ENCODE peak calls at places on chromosomes 13 and 19, in four cellular contexts. G is fibroblast of pulmonary artery, B is IMR-90, L is pons. R is an unnamed sample.

GRCh38 chr19:49687566-49688316 is 1.7 kb upstream of the ADM5 start:
- DNase-seq in L (no peak), G (peak), B (no peak), R (no peak)

GRCh38 chr13:56864451-56864850 is 276.3 kb upstream of the PRR20A start:
- DNase-seq in L (no peak), G (peak), B (no peak), R (no peak)

GRCh38 chr19:34867631-34868030 is 59.1 kb upstream of the ZNF30 start:
- DNase-seq in B (no peak), G (no peak), L (no peak), R (no peak)

GRCh38 chr19:35592226-35592625 is 6.3 kb downstream of the PMIS2 start:
- DNase-seq in G (peak), B (peak), L (peak), R (peak)

GRCh38 chr13:73273737-73274136 is 214.9 kb downstream of the KLF5 start:
- DNase-seq in G (peak), L (no peak), B (peak), R (peak)

GRCh38 chr19:18117692-18118378 is 20.3 kb downstream of the MAST3 start:
- DNase-seq in G (peak), L (peak), B (peak), R (peak)

GRCh38 chr13:85828094-85828684 is 29.0 kb upstream of the SLITRK6 start:
- DNase-seq in G (peak), L (peak), B (peak), R (peak)

GRCh38 chr13:44904982-44905381 is 84.3 kb downstream of the NUFIP1 start:
- DNase-seq in G (peak), B (peak), L (peak), R (peak)

GRCh38 chr13:79354285-79354684 is 51.8 kb downstream of the RBM26 start:
- DNase-seq in B (no peak), G (no peak), L (no peak), R (no peak)

GRCh38 chr13:34435338-34435737 is 506.7 kb upstream of the NBEA start:
- DNase-seq in L (no peak), B (no peak), G (peak), R (peak)

GRCh38 chr19:14370169-14370998 is 10.9 kb upstream of the ADGRE5 start:
- DNase-seq in G (no peak), L (no peak), B (no peak), R (no peak)

GRCh38 chr13:26996965-26997752 is 174.5 kb downstream of the USP12 start:
- DNase-seq in B (no peak), L (no peak), G (no peak), R (no peak)

GRCh38 chr13:40391788-40392187 is 274.7 kb downstream of the FOXO1 start:
- DNase-seq in L (no peak), G (no peak), B (no peak), R (no peak)

GRCh38 chr19:2089001-2089711 is 7.0 kb downstream of the MOB3A start:
- DNase-seq in B (peak), G (peak), L (no peak), R (peak)

GRCh38 chr19:7783991-7784421 is 21.0 kb downstream of the CLEC4M start:
- DNase-seq in G (peak), B (peak), L (no peak), R (peak)

GRCh38 chr13:108728370-108728769 is 99.0 kb downstream of the MYO16 start:
- DNase-seq in G (no peak), L (no peak), B (no peak), R (no peak)

GRCh38 chr19:13207237-13208130 is 57.3 kb downstream of the IER2 start:
- DNase-seq in L (no peak), B (no peak), G (no peak), R (no peak)

GRCh38 chr13:110214637-110215036 is 92.3 kb downstream of the COL4A1 start:
- DNase-seq in G (peak), L (no peak), B (peak), R (no peak)

GRCh38 chr13:32019612-32020233 is 11.9 kb upstream of the FRY start:
- DNase-seq in L (peak), G (peak), B (peak), R (peak)

GRCh38 chr19:36420961-36421748 is 2.7 kb upstream of the ZFP82 start:
- DNase-seq in L (no peak), B (peak), G (peak), R (peak)

GRCh38 chr19:1293782-1294621 is 8.3 kb downstream of the EFNA2 start:
- DNase-seq in B (no peak), G (no peak), L (no peak), R (no peak)

GRCh38 chr19:3801412-3802096 is 15.4 kb upstream of the MATK start:
- DNase-seq in B (no peak), G (no peak), L (peak), R (no peak)

GRCh38 chr19:50465986-50466771 is 10.1 kb upstream of the EMC10 start:
- DNase-seq in G (no peak), B (no peak), L (no peak), R (no peak)

GRCh38 chr13:76723551-76724232 is 162.5 kb downstream of the KCTD12 start:
- DNase-seq in L (peak), G (peak), B (peak), R (peak)

GRCh38 chr19:56294557-56294956 is 20.1 kb downstream of the ZSCAN5A start:
- DNase-seq in G (no peak), B (peak), L (peak), R (peak)

GRCh38 chr13:97122381-97122996 is 99.6 kb upstream of the MBNL2 start:
- DNase-seq in B (peak), L (no peak), G (peak), R (peak)

GRCh38 chr19:33998302-33998701 is 174.0 kb upstream of the LSM14A start:
- DNase-seq in G (no peak), L (no peak), B (no peak), R (no peak)

GRCh38 chr13:19864018-19864338 is 529 bp upstream of the ZMYM5 start:
- DNase-seq in L (peak), B (no peak), G (peak), R (peak)

GRCh38 chr13:52744842-52745241 is 5.2 kb upstream of the CNMD start:
- DNase-seq in G (no peak), L (no peak), B (no peak), R (no peak)

GRCh38 chr13:25648996-25649633 is 277.3 kb downstream of the ATP8A2 start:
- DNase-seq in G (no peak), L (no peak), B (no peak), R (no peak)